ENCODE peak calls at places on chromosomes 12 and 14, in seven cellular contexts. S, K, V, T, H, Z and L are unnamed samples.

GRCh38 chr12:22628228-22628627 is 3.3 kb downstream of the ETNK1 start:
- DNase-seq in H (no peak), S (no peak), V (no peak), K (no peak), Z (no peak), T (no peak), L (no peak)

GRCh38 chr14:106564058-106564643 is 1037.8 kb downstream of the TMEM121 start:
- DNase-seq in T (no peak), S (no peak), K (no peak), Z (no peak), H (no peak), V (no peak), L (peak)

GRCh38 chr12:43758247-43758727 is 303 bp downstream of the PUS7L start:
- DNase-seq in V (peak), S (peak), T (no peak), H (no peak), Z (peak), K (no peak), L (peak)

GRCh38 chr12:42325776-42326465 is at the start of the genes PPHLN1 and ZCRB1:
- DNase-seq in Z (peak), S (peak), H (peak), T (peak), V (peak), K (peak), L (peak)

GRCh38 chr14:32256606-32257005 is 53.5 kb upstream of the RNU6-8 start:
- DNase-seq in T (no peak), S (no peak), Z (no peak), H (no peak), V (peak), K (no peak), L (no peak)

GRCh38 chr12:42590324-42590934 is 883 bp upstream of the PRICKLE1 start:
- DNase-seq in S (peak), K (peak), H (peak), T (no peak), Z (no peak), V (no peak), L (peak)

GRCh38 chr14:93048843-93049242 is 66.9 kb downstream of the ITPK1 start:
- DNase-seq in V (no peak), H (no peak), K (no peak), Z (no peak), T (no peak), S (no peak), L (no peak)

GRCh38 chr12:131831021-131831571 is 2.9 kb downstream of the MMP17 start:
- DNase-seq in Z (no peak), S (no peak), T (no peak), V (no peak), H (peak), K (no peak), L (no peak)

GRCh38 chr12:118061011-118061875 is at the start of gene WSB2:
- DNase-seq in S (peak), T (no peak), H (peak), Z (no peak), V (peak), K (peak), L (peak)

DNA sequence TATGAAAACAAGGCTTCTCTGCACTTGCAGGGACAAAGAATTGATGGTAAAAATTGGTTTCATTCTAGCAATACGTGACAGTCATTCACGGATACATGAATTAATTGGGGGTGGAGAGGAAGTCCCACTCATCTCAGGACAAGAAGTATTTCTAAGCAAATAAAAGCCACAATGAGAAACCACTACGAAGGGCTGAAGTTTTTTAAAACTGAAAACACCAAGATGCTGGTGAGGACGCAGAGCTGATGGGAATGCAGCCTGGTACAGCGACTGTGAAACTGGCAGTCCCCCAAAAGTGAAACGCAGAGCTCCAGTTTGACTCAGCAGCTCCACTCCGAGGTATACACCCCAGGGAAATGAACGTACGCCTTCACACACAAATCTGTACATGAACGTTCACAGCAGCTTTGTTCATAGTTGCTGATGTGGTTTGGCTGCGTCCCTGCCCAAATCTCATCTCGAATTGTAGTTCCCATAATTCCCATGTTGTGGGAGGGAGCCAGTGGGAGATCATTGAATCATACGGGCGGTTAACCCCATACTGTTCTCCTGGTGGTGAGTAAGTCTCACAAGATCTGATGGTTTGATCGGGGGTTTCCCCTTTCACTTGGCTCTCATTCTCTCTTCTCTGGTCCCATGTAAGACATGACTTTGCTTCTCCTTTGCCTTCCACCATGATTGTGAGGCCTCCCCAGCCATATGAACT is 89.0 kb downstream of the SCARB1 start:
- DNase-seq in S (no peak), K (no peak), T (no peak), V (peak), Z (peak), H (peak), L (peak)
- H3K4ac ChIP-seq in S (no peak), K (no peak), T (no peak), V (peak), Z (no peak), H (no peak), L (no peak)

DNA sequence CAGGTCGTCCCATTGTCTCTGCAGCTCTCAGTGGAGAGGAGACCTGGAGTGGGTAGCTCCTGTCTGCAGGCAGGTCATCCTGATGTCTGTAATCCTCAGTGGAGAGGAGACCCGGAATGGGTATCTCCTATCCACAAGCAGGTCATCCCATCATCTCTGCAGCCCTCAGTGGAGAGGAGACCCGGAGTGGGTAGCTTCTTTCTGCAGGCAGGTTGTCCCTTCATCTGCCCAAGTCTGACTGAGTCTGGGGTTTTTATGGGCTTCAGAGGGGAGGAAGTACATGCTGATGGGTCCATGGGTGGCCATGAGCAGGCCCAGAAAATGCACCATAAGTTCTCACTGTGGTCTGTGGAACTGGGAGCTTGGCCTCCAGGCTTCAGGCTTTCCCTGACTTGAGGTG is 28.9 kb upstream of the PAPLN start:
- DNase-seq in H (no peak), K (no peak), V (no peak), Z (no peak), S (no peak), T (no peak), L (peak)
- H2AK5ac ChIP-seq in H (no peak), K (no peak), V (no peak), Z (no peak), S (no peak), T (no peak), L (no peak)

GRCh38 chr14:102256691-102257090 is 48.3 kb downstream of the MOK start:
- DNase-seq in T (no peak), V (peak), S (no peak), Z (no peak), H (no peak), K (no peak), L (no peak)

GRCh38 chr14:102262894-102263462 is 42.0 kb downstream of the MOK start:
- DNase-seq in Z (no peak), S (peak), K (peak), H (no peak), V (peak), T (no peak), L (peak)

GRCh38 chr14:102252834-102253801 is 51.8 kb downstream of the MOK start:
- DNase-seq in H (peak), K (no peak), V (no peak), Z (no peak), S (no peak), T (no peak), L (no peak)

GRCh38 chr14:102255401-102256190 is 49.4 kb downstream of the MOK start:
- DNase-seq in K (no peak), T (no peak), H (peak), V (peak), Z (no peak), S (no peak), L (no peak)

DNA sequence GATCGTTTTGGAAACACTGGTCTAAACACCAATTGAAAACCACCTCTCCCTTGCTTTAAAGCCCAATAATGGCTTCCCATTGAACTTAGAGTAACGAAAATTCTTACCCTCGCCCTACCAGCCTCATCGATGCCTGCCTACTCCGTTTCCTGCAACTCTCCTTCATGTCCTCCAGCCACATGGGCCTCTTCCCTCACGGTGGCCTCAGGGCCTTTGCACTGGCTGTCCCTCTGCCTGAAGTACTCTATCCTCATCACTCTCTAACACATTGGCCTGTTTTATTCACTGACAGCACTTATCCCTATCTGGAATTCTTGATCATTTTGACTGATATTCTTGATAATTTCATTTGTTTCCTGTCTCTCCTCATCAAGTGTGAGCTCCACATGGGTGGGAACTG is 46.8 kb downstream of the MOK start:
- DNase-seq in S (no peak), K (no peak), Z (no peak), T (no peak), V (no peak), H (no peak), L (no peak)
- H3K4ac ChIP-seq in S (no peak), K (no peak), Z (no peak), T (no peak), V (peak), H (no peak), L (no peak)

GRCh38 chr12:57767876-57768275 is 998 bp upstream of the CYP27B1 start:
- DNase-seq in V (no peak), S (no peak), H (no peak), Z (no peak), K (no peak), T (no peak), L (no peak)
- H2AK5ac ChIP-seq in V (no peak), S (no peak), H (no peak), Z (no peak), K (no peak), T (no peak), L (no peak)

GRCh38 chr12:119302334-119303132 is 32.0 kb upstream of the CCDC60 start:
- DNase-seq in H (no peak), V (no peak), K (no peak), S (peak), Z (no peak), T (no peak), L (no peak)

GRCh38 chr12:119311897-119312296 is 22.6 kb upstream of the CCDC60 start:
- DNase-seq in K (no peak), S (no peak), V (no peak), T (no peak), Z (no peak), H (no peak), L (no peak)

GRCh38 chr12:119312904-119313303 is 21.6 kb upstream of the CCDC60 start:
- DNase-seq in K (no peak), Z (no peak), V (no peak), H (no peak), S (no peak), T (no peak), L (no peak)

GRCh38 chr12:119308743-119309456 is 25.6 kb upstream of the CCDC60 start:
- DNase-seq in T (no peak), V (no peak), H (no peak), S (peak), K (peak), Z (peak), L (peak)

GRCh38 chr12:119307747-119308146 is 26.8 kb upstream of the CCDC60 start:
- DNase-seq in S (no peak), Z (no peak), V (no peak), H (no peak), K (no peak), T (no peak), L (no peak)
- H3K4ac ChIP-seq in S (no peak), Z (no peak), V (no peak), H (no peak), K (no peak), T (no peak), L (no peak)

GRCh38 chr12:124754949-124755800 is 108.5 kb downstream of the SCARB1 start:
- DNase-seq in H (peak), V (peak), S (no peak), K (peak), T (peak), Z (no peak), L (peak)

GRCh38 chr12:124755801-124756148 is 107.9 kb downstream of the SCARB1 start:
- DNase-seq in S (no peak), Z (no peak), T (no peak), H (no peak), V (no peak), K (no peak), L (no peak)

GRCh38 chr12:124756730-124757129 is 106.9 kb downstream of the SCARB1 start:
- DNase-seq in S (no peak), H (no peak), V (no peak), T (no peak), K (no peak), Z (no peak), L (no peak)

GRCh38 chr12:124757329-124757728 is 106.3 kb downstream of the SCARB1 start:
- DNase-seq in K (no peak), Z (no peak), T (no peak), V (no peak), H (no peak), S (no peak), L (no peak)

GRCh38 chr12:124756151-124756550 is 107.5 kb downstream of the SCARB1 start:
- DNase-seq in H (peak), K (no peak), Z (no peak), T (no peak), V (no peak), S (no peak), L (no peak)
- H2AK5ac ChIP-seq in H (peak), K (no peak), Z (no peak), T (no peak), V (no peak), S (no peak), L (no peak)

DNA sequence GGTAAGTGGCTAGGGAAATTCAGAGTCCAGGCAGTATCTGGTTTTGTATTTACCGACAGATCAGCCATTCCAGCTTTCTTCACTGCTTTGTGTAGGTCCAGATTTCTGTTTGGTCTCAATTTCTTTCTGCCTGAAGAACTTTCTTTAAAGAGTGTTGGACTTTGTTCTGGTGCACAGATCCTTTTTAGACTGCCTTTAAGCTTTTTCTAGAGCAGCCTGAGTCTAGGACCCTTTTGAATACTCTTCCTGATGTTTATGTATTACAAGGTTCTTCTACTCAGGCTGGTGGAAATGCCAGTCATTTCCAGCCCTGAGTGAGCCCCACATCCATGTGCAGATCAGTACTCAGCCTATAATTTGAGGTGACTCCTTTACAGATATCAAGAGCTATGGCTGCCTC is 54.7 kb downstream of the DAAM1 start:
- DNase-seq in Z (no peak), K (no peak), H (no peak), T (no peak), V (no peak), S (no peak), L (no peak)
- H3K4ac ChIP-seq in Z (no peak), K (no peak), H (no peak), T (no peak), V (no peak), S (no peak), L (no peak)

DNA sequence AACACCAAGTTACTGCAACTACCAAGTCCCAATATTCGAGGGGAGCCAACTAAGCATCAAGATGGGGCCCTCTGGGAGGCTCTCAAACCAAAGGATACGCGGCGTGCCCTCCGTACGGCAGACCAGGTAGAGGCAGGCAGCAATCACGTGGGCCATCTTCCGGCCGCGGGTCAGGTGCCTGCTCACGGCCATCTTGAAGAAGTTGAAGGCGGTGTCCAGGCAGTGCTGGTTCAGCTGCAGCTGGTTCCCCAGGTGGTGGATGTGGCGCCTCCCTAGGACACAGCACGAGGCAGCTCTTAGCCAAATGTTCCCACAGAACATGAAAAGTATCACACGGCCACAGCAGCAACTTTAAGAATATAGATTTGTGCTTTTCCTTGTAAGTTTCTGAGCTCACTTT is 24.3 kb downstream of the BTBD6 start:
- DNase-seq in S (no peak), Z (no peak), T (no peak), V (no peak), H (no peak), K (peak), L (no peak)
- H2AK5ac ChIP-seq in S (no peak), Z (no peak), T (no peak), V (no peak), H (no peak), K (no peak), L (no peak)